ENCODE peak calls at places on chromosome 2, in seven cellular contexts. W is WERI-Rb-1, R is cardiac muscle cell, O is PC-9, H is fibroblast of lung, P is Panc1, M is AG04450. N is an unnamed sample. For H3K9me3, the result is how much of the 10 kb centered on the place peaks cover.

GRCh38 chr2:84077504-84077903 is 381.6 kb downstream of the SUCLG1 start:
- DNase-seq in W (peak), R (peak), O (no peak), H (peak), P (peak), M (no peak), N (no peak)

GRCh38 chr2:208477741-208478140 is 71.1 kb downstream of the PTH2R start:
- DNase-seq in W (no peak), R (no peak), O (no peak), H (no peak), P (no peak), M (no peak), N (no peak)

GRCh38 chr2:86194751-86195054 is 559 bp downstream of the IMMT start:
- DNase-seq in W (no peak), R (no peak), O (no peak), H (no peak), P (no peak), M (no peak), N (no peak)

GRCh38 chr2:178392215-178392614 is 58.8 kb downstream of the PRKRA start:
- DNase-seq in W (no peak), R (peak), O (no peak), H (no peak), P (no peak), M (no peak), N (no peak)

GRCh38 chr2:127081826-127082633 is 24.9 kb downstream of the BIN1 start:
- DNase-seq in W (peak), R (peak), O (no peak), H (peak), P (no peak), M (no peak), N (no peak)

GRCh38 chr2:69989017-69989416 is 27.6 kb upstream of the ASPRV1 start:
- DNase-seq in W (no peak), R (no peak), O (peak), H (no peak), P (no peak), M (no peak), N (no peak)

GRCh38 chr2:134819334-134819733 is 19.1 kb upstream of the ACMSD start:
- DNase-seq in W (no peak), R (no peak), O (peak), H (peak), P (peak), M (no peak), N (no peak)

GRCh38 chr2:47034973-47035609 is 119.5 kb upstream of the MCFD2 start:
- DNase-seq in W (peak), R (no peak), O (peak), H (no peak), P (no peak), M (no peak), N (peak)

GRCh38 chr2:66531156-66531555 is 96.2 kb downstream of the MEIS1 start:
- DNase-seq in W (no peak), R (no peak), O (no peak), H (peak), P (no peak), M (no peak), N (no peak)

GRCh38 chr2:176542456-176542855 is 273.2 kb downstream of the MTX2 start:
- DNase-seq in W (no peak), R (no peak), O (no peak), H (no peak), P (no peak), M (no peak), N (no peak)

GRCh38 chr2:163732718-163733117 is 3.1 kb downstream of the FIGN start:
- DNase-seq in W (no peak), R (no peak), O (no peak), H (peak), P (no peak), M (no peak), N (no peak)
- H3K9me3 ChIP-seq in W (under half), R (under half), O (under half), H (under half), P (under half), M (under half), N (under half)

GRCh38 chr2:226693521-226693920 is 106.1 kb downstream of the IRS1 start:
- DNase-seq in W (no peak), R (peak), O (no peak), H (no peak), P (no peak), M (no peak), N (no peak)
- H3K27ac ChIP-seq in W (no peak), R (no peak), O (no peak), H (no peak), P (no peak), M (no peak), N (no peak)

GRCh38 chr2:79640001-79640400 is 127.2 kb downstream of the CTNNA2 start:
- DNase-seq in W (no peak), R (no peak), O (no peak), H (no peak), P (no peak), M (no peak), N (no peak)
- H3K4me3 ChIP-seq in W (no peak), R (no peak), O (no peak), H (no peak), P (no peak), M (no peak), N (no peak)

GRCh38 chr2:5172923-5173322 is 519.3 kb upstream of the SOX11 start:
- DNase-seq in W (no peak), R (no peak), O (no peak), H (no peak), P (no peak), M (no peak), N (no peak)
- H3K9me3 ChIP-seq in W (under half), R (under half), O (under half), H (under half), P (under half), M (under half), N (under half)

DNA sequence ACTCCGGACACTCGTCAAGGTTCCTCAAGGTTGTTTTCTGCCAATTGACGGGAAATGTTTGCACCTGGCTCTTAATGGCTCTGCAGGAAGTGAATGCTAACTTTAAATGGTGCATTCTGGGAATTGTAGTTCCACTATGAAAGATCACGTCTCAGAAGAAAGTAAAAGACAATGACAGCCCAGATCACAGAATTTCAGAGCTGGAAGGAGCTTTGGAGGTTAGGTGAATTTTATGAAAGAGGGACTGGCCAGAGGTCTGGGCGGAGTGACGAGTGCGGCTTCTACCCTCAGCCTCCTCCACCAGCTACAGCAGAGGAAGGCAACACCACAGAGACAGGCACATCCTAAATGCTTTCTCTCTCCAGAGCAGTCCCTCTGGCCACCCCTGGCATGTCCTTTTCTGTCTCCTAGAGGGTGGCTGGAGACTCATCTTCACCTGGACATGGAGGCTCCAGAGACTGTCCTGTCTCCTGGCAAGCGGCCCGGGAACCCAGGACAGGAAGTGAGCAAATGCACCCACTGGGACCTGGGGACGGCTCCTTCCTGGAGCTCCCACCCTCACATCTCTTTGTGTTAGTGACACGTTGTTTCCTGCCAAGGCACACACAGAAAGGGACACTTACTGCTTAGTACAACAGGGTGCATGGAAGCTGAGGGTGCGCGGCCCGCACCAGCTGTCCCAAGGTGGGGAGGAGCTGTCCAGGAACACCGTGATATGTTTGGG is 19.4 kb downstream of the THAP4 start:
- DNase-seq in W (no peak), R (peak), O (no peak), H (no peak), P (no peak), M (no peak), N (no peak)
- H3K27ac ChIP-seq in W (no peak), R (peak), O (no peak), H (no peak), P (no peak), M (no peak), N (no peak)

GRCh38 chr2:88499204-88499603 is 46.7 kb upstream of the FOXI3 start:
- DNase-seq in W (no peak), R (no peak), O (no peak), H (no peak), P (no peak), M (no peak), N (no peak)

GRCh38 chr2:88503771-88504170 is 51.3 kb upstream of the FOXI3 start:
- DNase-seq in W (no peak), R (no peak), O (no peak), H (no peak), P (no peak), M (no peak), N (no peak)

DNA sequence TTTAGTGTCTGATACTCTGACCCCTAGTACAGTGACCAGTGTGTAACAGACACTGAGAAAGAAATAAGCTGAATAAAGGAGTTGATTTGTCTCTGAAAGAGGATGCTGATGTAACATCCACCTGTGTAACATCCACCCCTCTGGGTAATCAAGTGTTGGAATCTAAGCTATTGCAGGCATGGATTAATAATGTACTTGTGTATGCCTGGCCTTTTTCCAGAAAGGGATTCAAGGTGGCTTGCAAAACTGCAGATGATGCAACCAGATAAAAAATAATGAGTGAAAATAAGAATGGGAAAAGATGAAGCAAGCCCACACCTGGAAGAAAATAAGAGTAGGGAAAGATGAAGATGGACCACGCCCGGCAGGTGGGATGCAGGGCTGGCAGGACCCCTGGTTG is 48.2 kb upstream of the FOXI3 start:
- DNase-seq in W (no peak), R (no peak), O (peak), H (no peak), P (no peak), M (no peak), N (no peak)
- H3K4me3 ChIP-seq in W (no peak), R (no peak), O (no peak), H (no peak), P (no peak), M (no peak), N (no peak)